ENCODE peak calls at places on chromosomes 1 and 21, in eight cellular contexts. One of them, this sample, is unnamed.

GRCh38 chr1:228059536-228060457 is 22.7 kb upstream of the ARF1 start:
- DNase-seq in prostate gland: peak; percentile 89
- DNase-seq in HFF-Myc: no peak
- DNase-seq in IMR-90: no peak
- DNase-seq in hypothalamus: no peak
- DNase-seq in effector memory CD8-positive, alpha-beta T cell: peak; percentile 60
- DNase-seq in Jurkat, Clone E6-1: peak; percentile 28
- DNase-seq in ovary: no peak
- DNase-seq in this sample: no peak

GRCh38 chr1:85612704-85613361 is 32.3 kb downstream of the CCN1 start:
- DNase-seq in prostate gland: no peak
- DNase-seq in HFF-Myc: no peak
- DNase-seq in IMR-90: peak; percentile 94
- DNase-seq in hypothalamus: no peak
- DNase-seq in effector memory CD8-positive, alpha-beta T cell: no peak
- DNase-seq in Jurkat, Clone E6-1: peak; percentile 8
- DNase-seq in ovary: no peak
- DNase-seq in this sample: no peak

GRCh38 chr1:12146343-12147112 is 20.3 kb upstream of the TNFRSF1B start:
- DNase-seq in prostate gland: no peak
- DNase-seq in HFF-Myc: no peak
- DNase-seq in IMR-90: no peak
- DNase-seq in hypothalamus: no peak
- DNase-seq in effector memory CD8-positive, alpha-beta T cell: no peak
- DNase-seq in Jurkat, Clone E6-1: no peak
- DNase-seq in ovary: no peak
- DNase-seq in this sample: no peak

GRCh38 chr1:5862051-5862825 is 130.0 kb downstream of the NPHP4 start:
- DNase-seq in prostate gland: no peak
- DNase-seq in HFF-Myc: no peak
- DNase-seq in IMR-90: no peak
- DNase-seq in hypothalamus: no peak
- DNase-seq in effector memory CD8-positive, alpha-beta T cell: no peak
- DNase-seq in Jurkat, Clone E6-1: no peak
- DNase-seq in ovary: no peak
- DNase-seq in this sample: no peak

GRCh38 chr1:110255388-110255787 is 45.3 kb downstream of the KCNC4 start:
- DNase-seq in prostate gland: no peak
- DNase-seq in HFF-Myc: no peak
- DNase-seq in IMR-90: no peak
- DNase-seq in hypothalamus: no peak
- DNase-seq in effector memory CD8-positive, alpha-beta T cell: no peak
- DNase-seq in Jurkat, Clone E6-1: peak; percentile 31
- DNase-seq in ovary: no peak
- DNase-seq in this sample: no peak

GRCh38 chr21:30434033-30434631 is 4.1 kb downstream of the KRTAP13-4 start:
- DNase-seq in prostate gland: peak; percentile 10
- DNase-seq in HFF-Myc: peak; percentile 2
- DNase-seq in IMR-90: no peak
- DNase-seq in hypothalamus: no peak
- DNase-seq in effector memory CD8-positive, alpha-beta T cell: no peak
- DNase-seq in Jurkat, Clone E6-1: peak; percentile 28
- DNase-seq in ovary: no peak
- DNase-seq in this sample: no peak

GRCh38 chr1:234989019-234989418 is 139.6 kb downstream of the TOMM20 start:
- DNase-seq in prostate gland: no peak
- DNase-seq in HFF-Myc: no peak
- DNase-seq in IMR-90: peak; percentile 64
- DNase-seq in hypothalamus: no peak
- DNase-seq in effector memory CD8-positive, alpha-beta T cell: no peak
- DNase-seq in Jurkat, Clone E6-1: no peak
- DNase-seq in ovary: no peak
- DNase-seq in this sample: no peak

GRCh38 chr1:218494449-218494852 is 149.3 kb downstream of the TGFB2 start:
- DNase-seq in prostate gland: no peak
- DNase-seq in HFF-Myc: no peak
- DNase-seq in IMR-90: no peak
- DNase-seq in hypothalamus: no peak
- DNase-seq in effector memory CD8-positive, alpha-beta T cell: no peak
- DNase-seq in Jurkat, Clone E6-1: no peak
- DNase-seq in ovary: no peak
- DNase-seq in this sample: no peak

GRCh38 chr1:14522331-14523241 is 75.9 kb upstream of the KAZN start:
- DNase-seq in prostate gland: no peak
- DNase-seq in HFF-Myc: peak; percentile 27
- DNase-seq in IMR-90: peak; percentile 82
- DNase-seq in hypothalamus: no peak
- DNase-seq in effector memory CD8-positive, alpha-beta T cell: no peak
- DNase-seq in Jurkat, Clone E6-1: no peak
- DNase-seq in ovary: peak; percentile 34
- DNase-seq in this sample: no peak

GRCh38 chr1:207831517-207832327 is 79.2 kb downstream of the CD34 start:
- DNase-seq in prostate gland: no peak
- DNase-seq in HFF-Myc: no peak
- DNase-seq in IMR-90: peak; percentile 75
- DNase-seq in hypothalamus: no peak
- DNase-seq in effector memory CD8-positive, alpha-beta T cell: no peak
- DNase-seq in Jurkat, Clone E6-1: no peak
- DNase-seq in ovary: no peak
- DNase-seq in this sample: peak; percentile 51

GRCh38 chr1:168504064-168504837 is 39.5 kb downstream of the XCL2 start:
- DNase-seq in prostate gland: no peak
- DNase-seq in HFF-Myc: no peak
- DNase-seq in IMR-90: peak; percentile 47
- DNase-seq in hypothalamus: no peak
- DNase-seq in effector memory CD8-positive, alpha-beta T cell: no peak
- DNase-seq in Jurkat, Clone E6-1: no peak
- DNase-seq in ovary: no peak
- DNase-seq in this sample: no peak